ENCODE peak calls at places on chromosomes 2 and 18, in four cellular contexts. A, H, Z and O are unnamed samples.

GRCh38 chr2:138782378-138782777 is 2.2 kb upstream of the NXPH2 start:
- DNase-seq in A (no peak), H (no peak), Z (no peak), O (no peak)

GRCh38 chr2:200025717-200026116 is 70.3 kb downstream of the MAIP1 start:
- DNase-seq in A (no peak), Z (no peak), H (no peak), O (no peak)

GRCh38 chr2:127084611-127085031 is 22.3 kb downstream of the BIN1 start:
- DNase-seq in A (no peak), H (no peak), Z (peak; percentile 38), O (peak; percentile 35)

GRCh38 chr2:61950133-61950560 is 44.7 kb downstream of the COMMD1 start:
- DNase-seq in Z (no peak), H (no peak), A (no peak), O (no peak)

GRCh38 chr18:32922951-32923430 is 150.2 kb upstream of the KLHL14 start:
- DNase-seq in H (no peak), A (no peak), Z (no peak), O (peak; percentile 33)

GRCh38 chr2:15734871-15735737 is 143.4 kb downstream of the DDX1 start:
- DNase-seq in H (no peak), A (peak; percentile 18), Z (no peak), O (no peak)

GRCh38 chr2:65453916-65454315 is 21.5 kb upstream of the SPRED2 start:
- DNase-seq in Z (no peak), H (no peak), A (no peak), O (no peak)

GRCh38 chr2:209556354-209556961 is 132.6 kb downstream of the MAP2 start:
- DNase-seq in Z (no peak), H (peak; percentile 15), A (peak; percentile 28), O (peak; percentile 10)

GRCh38 chr2:234981197-234982095 is 29.6 kb downstream of the SH3BP4 start:
- DNase-seq in A (peak; percentile 97), Z (no peak), H (peak; percentile 58), O (peak; percentile 99)

GRCh38 chr2:203636896-203637818 is 69.3 kb upstream of the CD28 start:
- DNase-seq in Z (no peak), A (no peak), H (no peak), O (peak; percentile 6)

GRCh38 chr2:38202713-38203454 is 126.9 kb upstream of the CYP1B1 start:
- DNase-seq in A (no peak), H (no peak), Z (no peak), O (no peak)

GRCh38 chr2:20209373-20210109 is 15.4 kb downstream of the SDC1 start:
- DNase-seq in Z (no peak), A (no peak), H (no peak), O (no peak)

GRCh38 chr2:128356127-128356526 is 37.5 kb upstream of the HS6ST1 start:
- DNase-seq in H (no peak), A (no peak), Z (no peak), O (no peak)

GRCh38 chr2:69043736-69044400 is 30.9 kb downstream of the ANTXR1 start:
- DNase-seq in Z (no peak), H (no peak), A (no peak), O (no peak)

GRCh38 chr18:50313031-50313607 is 25.6 kb upstream of the CXXC1 start:
- DNase-seq in Z (no peak), A (no peak), H (no peak), O (no peak)

GRCh38 chr2:121897335-121897970 is 142.0 kb downstream of the TSN start:
- DNase-seq in H (no peak), Z (no peak), A (peak; percentile 52), O (peak; percentile 65)

GRCh38 chr2:8058652-8059051 is 623.2 kb upstream of the ID2 start:
- DNase-seq in A (no peak), Z (no peak), H (no peak), O (no peak)

GRCh38 chr2:31274700-31275075 is 40.7 kb downstream of the EHD3 start:
- DNase-seq in Z (no peak), A (no peak), H (no peak), O (no peak)

GRCh38 chr2:130987519-130988425 is 105.5 kb downstream of the FAM168B start:
- DNase-seq in A (no peak), H (no peak), Z (no peak), O (no peak)

GRCh38 chr18:45749918-45750689 is 26.1 kb downstream of the SLC14A1 start:
- DNase-seq in A (no peak), Z (no peak), H (no peak), O (no peak)